ENCODE peak calls at places on chromosomes 13 and 19, in eight cellular contexts. One of them, this sample, is unnamed.
A peak's percentile ranks its signal among the peaks of the same experiment; 100 is the strongest.

GRCh38 chr13:114025432-114026127 is 51.7 kb upstream of the C13orf46 start:
- DNase-seq in ascending aorta: no peak
- DNase-seq in MM.1S: peak; percentile 79
- DNase-seq in left ventricle myocardium inferior: no peak
- DNase-seq in RWPE1: no peak
- DNase-seq in GM23248: no peak
- DNase-seq in heart right ventricle: peak; percentile 26
- DNase-seq in dorsolateral prefrontal cortex: no peak
- DNase-seq in this sample: no peak

GRCh38 chr19:35555301-35556005 is 8.0 kb downstream of the ATP4A start:
- DNase-seq in ascending aorta: no peak
- DNase-seq in MM.1S: no peak
- DNase-seq in left ventricle myocardium inferior: no peak
- DNase-seq in RWPE1: no peak
- DNase-seq in GM23248: peak; percentile 44
- DNase-seq in heart right ventricle: no peak
- DNase-seq in dorsolateral prefrontal cortex: no peak
- DNase-seq in this sample: no peak

GRCh38 chr13:99796175-99796819 is 175.3 kb downstream of the ZIC5 start:
- DNase-seq in ascending aorta: no peak
- DNase-seq in MM.1S: peak; percentile 30
- DNase-seq in left ventricle myocardium inferior: no peak
- DNase-seq in RWPE1: peak; percentile 44
- DNase-seq in GM23248: peak; percentile 46
- DNase-seq in heart right ventricle: no peak
- DNase-seq in dorsolateral prefrontal cortex: no peak
- DNase-seq in this sample: peak; percentile 11

GRCh38 chr13:94454906-94455305 is 24.6 kb downstream of the DCT start:
- DNase-seq in ascending aorta: no peak
- DNase-seq in MM.1S: no peak
- DNase-seq in left ventricle myocardium inferior: no peak
- DNase-seq in RWPE1: no peak
- DNase-seq in GM23248: no peak
- DNase-seq in heart right ventricle: no peak
- DNase-seq in dorsolateral prefrontal cortex: no peak
- DNase-seq in this sample: no peak

GRCh38 chr19:55212447-55212846 is 3.1 kb upstream of the PTPRH start:
- DNase-seq in ascending aorta: no peak
- DNase-seq in MM.1S: peak; percentile 82
- DNase-seq in left ventricle myocardium inferior: no peak
- DNase-seq in RWPE1: peak; percentile 44
- DNase-seq in GM23248: no peak
- DNase-seq in heart right ventricle: no peak
- DNase-seq in dorsolateral prefrontal cortex: no peak
- DNase-seq in this sample: peak; percentile 10

GRCh38 chr19:40270362-40271089 is 14.6 kb downstream of the AKT2 start:
- DNase-seq in ascending aorta: no peak
- DNase-seq in MM.1S: no peak
- DNase-seq in left ventricle myocardium inferior: no peak
- DNase-seq in RWPE1: no peak
- DNase-seq in GM23248: no peak
- DNase-seq in heart right ventricle: no peak
- DNase-seq in dorsolateral prefrontal cortex: no peak
- DNase-seq in this sample: no peak

GRCh38 chr13:58994077-58994476 is 1169.7 kb downstream of the DIAPH3 start:
- DNase-seq in ascending aorta: no peak
- DNase-seq in MM.1S: no peak
- DNase-seq in left ventricle myocardium inferior: no peak
- DNase-seq in RWPE1: no peak
- DNase-seq in GM23248: no peak
- DNase-seq in heart right ventricle: no peak
- DNase-seq in dorsolateral prefrontal cortex: no peak
- DNase-seq in this sample: no peak

GRCh38 chr19:54024660-54025059 is 33.2 kb downstream of the CACNG6 start:
- DNase-seq in ascending aorta: no peak
- DNase-seq in MM.1S: no peak
- DNase-seq in left ventricle myocardium inferior: no peak
- DNase-seq in RWPE1: no peak
- DNase-seq in GM23248: no peak
- DNase-seq in heart right ventricle: no peak
- DNase-seq in dorsolateral prefrontal cortex: no peak
- DNase-seq in this sample: no peak

GRCh38 chr13:112725346-112726017 is 35.6 kb downstream of the ATP11A start:
- DNase-seq in ascending aorta: no peak
- DNase-seq in MM.1S: no peak
- DNase-seq in left ventricle myocardium inferior: no peak
- DNase-seq in RWPE1: no peak
- DNase-seq in GM23248: no peak
- DNase-seq in heart right ventricle: no peak
- DNase-seq in dorsolateral prefrontal cortex: no peak
- DNase-seq in this sample: peak; percentile 28

GRCh38 chr19:39737351-39737750 is 478 bp downstream of the CLC start:
- DNase-seq in ascending aorta: no peak
- DNase-seq in MM.1S: no peak
- DNase-seq in left ventricle myocardium inferior: no peak
- DNase-seq in RWPE1: no peak
- DNase-seq in GM23248: no peak
- DNase-seq in heart right ventricle: no peak
- DNase-seq in dorsolateral prefrontal cortex: no peak
- DNase-seq in this sample: no peak

GRCh38 chr19:35288843-35289355 is 3.1 kb upstream of the MAG start:
- DNase-seq in ascending aorta: no peak
- DNase-seq in MM.1S: peak; percentile 5
- DNase-seq in left ventricle myocardium inferior: no peak
- DNase-seq in RWPE1: no peak
- DNase-seq in GM23248: no peak
- DNase-seq in heart right ventricle: no peak
- DNase-seq in dorsolateral prefrontal cortex: no peak
- DNase-seq in this sample: no peak

GRCh38 chr13:48797127-48797526 is 143.4 kb downstream of the CYSLTR2 start:
- DNase-seq in ascending aorta: no peak
- DNase-seq in MM.1S: no peak
- DNase-seq in left ventricle myocardium inferior: no peak
- DNase-seq in RWPE1: no peak
- DNase-seq in GM23248: no peak
- DNase-seq in heart right ventricle: no peak
- DNase-seq in dorsolateral prefrontal cortex: no peak
- DNase-seq in this sample: no peak

GRCh38 chr19:44905437-44906160 is at the start of gene APOE:
- DNase-seq in ascending aorta: no peak
- DNase-seq in MM.1S: no peak
- DNase-seq in left ventricle myocardium inferior: no peak
- DNase-seq in RWPE1: no peak
- DNase-seq in GM23248: peak; percentile 18
- DNase-seq in heart right ventricle: no peak
- DNase-seq in dorsolateral prefrontal cortex: no peak
- DNase-seq in this sample: no peak

DNA sequence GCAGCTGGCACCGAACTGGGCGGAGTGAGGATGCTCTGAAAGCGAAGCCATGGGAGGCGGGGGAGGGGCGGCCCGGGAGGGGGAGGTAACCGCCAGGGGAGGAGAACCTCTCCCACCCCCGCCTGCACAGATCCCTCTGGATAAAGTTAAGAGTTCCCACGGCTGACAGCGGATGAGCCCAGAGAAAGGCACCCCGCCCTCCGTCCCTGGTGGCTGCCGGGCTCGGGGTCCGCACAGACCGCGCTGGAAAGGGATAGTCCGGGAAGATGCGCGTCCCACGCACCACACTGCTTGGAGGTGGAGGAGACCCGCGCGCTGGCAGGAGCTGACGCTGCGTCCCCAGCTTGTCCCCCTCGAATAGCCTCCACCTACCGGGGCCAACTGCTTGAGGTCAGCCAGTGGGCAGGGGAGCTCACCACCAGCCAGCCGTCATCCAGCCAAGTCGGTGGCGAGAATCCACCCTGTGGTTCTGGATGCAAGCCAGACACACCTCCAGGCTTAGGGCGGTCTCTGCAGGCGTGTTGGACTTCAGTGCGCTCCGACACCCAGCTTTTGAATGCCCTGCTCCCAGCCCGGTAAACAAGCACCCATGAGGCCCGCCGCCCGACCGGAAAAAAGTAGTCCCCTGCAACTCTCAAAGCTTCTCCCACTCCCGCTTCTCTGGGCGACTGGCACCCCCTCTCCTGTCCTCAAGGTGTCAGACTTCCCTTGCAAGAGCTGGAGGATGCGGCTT is at the start of gene TRPC4:
- DNase-seq in ascending aorta: no peak
- DNase-seq in MM.1S: no peak
- DNase-seq in left ventricle myocardium inferior: peak; percentile 40
- DNase-seq in RWPE1: peak; percentile 57
- DNase-seq in GM23248: peak; percentile 90
- DNase-seq in heart right ventricle: peak; percentile 33
- DNase-seq in dorsolateral prefrontal cortex: peak; percentile 32
- DNase-seq in this sample: no peak
- H3K27ac ChIP-seq in ascending aorta: peak within 1 kb of the TSS; percentile 48
- H3K27ac ChIP-seq in MM.1S: no peak within 1 kb of the TSS
- H3K27ac ChIP-seq in left ventricle myocardium inferior: no peak within 1 kb of the TSS
- H3K27ac ChIP-seq in RWPE1: no peak within 1 kb of the TSS
- H3K27ac ChIP-seq in GM23248: peak within 1 kb of the TSS; percentile 38
- H3K27ac ChIP-seq in heart right ventricle: peak within 1 kb of the TSS; percentile 46
- H3K27ac ChIP-seq in dorsolateral prefrontal cortex: no peak within 1 kb of the TSS
- H3K27ac ChIP-seq in this sample: no peak within 1 kb of the TSS

GRCh38 chr19:45976180-45976579 is 2.5 kb upstream of the NOVA2 start:
- DNase-seq in ascending aorta: no peak
- DNase-seq in MM.1S: no peak
- DNase-seq in left ventricle myocardium inferior: no peak
- DNase-seq in RWPE1: no peak
- DNase-seq in GM23248: peak; percentile 30
- DNase-seq in heart right ventricle: no peak
- DNase-seq in dorsolateral prefrontal cortex: peak; percentile 62
- DNase-seq in this sample: no peak

GRCh38 chr19:45978156-45978555 is 4.5 kb upstream of the NOVA2 start:
- DNase-seq in ascending aorta: no peak
- DNase-seq in MM.1S: no peak
- DNase-seq in left ventricle myocardium inferior: no peak
- DNase-seq in RWPE1: no peak
- DNase-seq in GM23248: peak; percentile 24
- DNase-seq in heart right ventricle: no peak
- DNase-seq in dorsolateral prefrontal cortex: no peak
- DNase-seq in this sample: no peak

GRCh38 chr19:45973564-45974338 is at the start of gene NOVA2:
- DNase-seq in ascending aorta: no peak
- DNase-seq in MM.1S: no peak
- DNase-seq in left ventricle myocardium inferior: peak; percentile 73
- DNase-seq in RWPE1: peak; percentile 82
- DNase-seq in GM23248: peak; percentile 62
- DNase-seq in heart right ventricle: peak; percentile 83
- DNase-seq in dorsolateral prefrontal cortex: peak; percentile 85
- DNase-seq in this sample: no peak

GRCh38 chr19:45972944-45973525 is 630 bp downstream of the NOVA2 start:
- DNase-seq in ascending aorta: no peak
- DNase-seq in MM.1S: no peak
- DNase-seq in left ventricle myocardium inferior: no peak
- DNase-seq in RWPE1: no peak
- DNase-seq in GM23248: no peak
- DNase-seq in heart right ventricle: no peak
- DNase-seq in dorsolateral prefrontal cortex: no peak
- DNase-seq in this sample: no peak

DNA sequence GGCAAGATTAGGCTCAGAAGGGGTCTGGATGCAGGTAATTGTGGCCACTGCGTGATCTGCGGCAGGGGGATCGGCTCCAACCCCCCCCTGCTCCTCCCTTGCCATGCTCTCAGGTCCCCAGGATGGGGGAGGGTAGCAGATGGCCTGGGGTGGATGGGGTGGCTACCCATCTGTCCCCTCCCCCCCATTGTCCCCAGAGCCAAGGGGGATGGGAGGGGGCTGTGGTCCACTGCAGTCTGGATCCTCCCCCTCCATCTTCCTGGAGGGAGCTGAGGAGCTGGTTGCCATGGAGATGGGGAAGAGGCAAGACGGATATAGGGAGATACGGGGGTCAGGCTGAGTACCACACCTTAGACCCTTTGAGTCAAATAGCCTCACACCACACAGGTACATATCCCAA is 1.6 kb upstream of the NOVA2 start:
- DNase-seq in ascending aorta: no peak
- DNase-seq in MM.1S: no peak
- DNase-seq in left ventricle myocardium inferior: no peak
- DNase-seq in RWPE1: no peak
- DNase-seq in GM23248: no peak
- DNase-seq in heart right ventricle: no peak
- DNase-seq in dorsolateral prefrontal cortex: no peak
- DNase-seq in this sample: no peak
- H3K27ac ChIP-seq in ascending aorta: no peak overlapping the region
- H3K27ac ChIP-seq in MM.1S: no peak overlapping the region
- H3K27ac ChIP-seq in left ventricle myocardium inferior: no peak overlapping the region
- H3K27ac ChIP-seq in RWPE1: no peak overlapping the region
- H3K27ac ChIP-seq in GM23248: no peak overlapping the region
- H3K27ac ChIP-seq in heart right ventricle: no peak overlapping the region
- H3K27ac ChIP-seq in dorsolateral prefrontal cortex: peak overlapping the region; percentile 67
- H3K27ac ChIP-seq in this sample: no peak overlapping the region

DNA sequence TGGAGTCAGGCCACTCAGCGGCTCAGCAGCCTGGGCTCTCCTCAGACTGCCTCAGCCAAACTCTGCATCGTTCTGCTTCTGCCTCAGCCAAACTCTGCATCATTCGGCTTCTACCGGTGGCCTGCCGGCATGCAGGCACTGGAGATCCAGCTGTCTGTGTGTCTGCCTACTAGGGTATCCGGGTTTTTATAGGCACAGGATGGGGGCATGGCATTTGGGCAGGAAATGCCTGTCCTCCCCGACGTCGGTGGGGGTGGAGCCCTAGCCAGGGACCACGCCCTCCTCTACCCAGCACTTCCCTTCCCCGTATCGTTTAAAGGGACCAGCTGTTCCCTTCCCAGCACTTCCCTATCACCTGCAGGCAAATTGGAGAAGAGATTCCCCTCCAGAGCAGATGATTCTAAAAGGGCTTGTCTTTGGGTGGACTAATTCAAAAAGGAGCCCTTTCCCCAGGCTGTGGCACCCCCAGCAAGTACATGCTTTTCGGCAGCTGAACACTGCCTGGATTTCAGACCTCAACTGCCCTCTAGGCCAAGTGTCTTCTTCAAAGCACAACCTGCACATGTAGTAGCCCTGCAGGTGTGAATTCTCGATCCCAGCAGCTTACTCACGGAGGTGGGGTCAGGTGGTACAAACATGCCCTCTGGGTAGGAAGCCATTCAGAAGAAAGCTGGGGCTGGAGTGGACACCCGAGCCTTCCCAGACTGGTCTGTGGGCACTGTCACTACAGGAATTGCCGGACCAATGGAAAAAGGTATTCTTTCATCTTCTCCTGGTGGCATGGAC is 25.5 kb upstream of the GPR12 start:
- DNase-seq in ascending aorta: no peak
- DNase-seq in MM.1S: peak; percentile 78
- DNase-seq in left ventricle myocardium inferior: no peak
- DNase-seq in RWPE1: no peak
- DNase-seq in GM23248: no peak
- DNase-seq in heart right ventricle: peak; percentile 31
- DNase-seq in dorsolateral prefrontal cortex: no peak
- DNase-seq in this sample: peak; percentile 76
- H3K27ac ChIP-seq in ascending aorta: no peak overlapping the region
- H3K27ac ChIP-seq in MM.1S: no peak overlapping the region
- H3K27ac ChIP-seq in left ventricle myocardium inferior: peak overlapping the region; percentile 81
- H3K27ac ChIP-seq in RWPE1: no peak overlapping the region
- H3K27ac ChIP-seq in GM23248: no peak overlapping the region
- H3K27ac ChIP-seq in heart right ventricle: peak overlapping the region; percentile 26
- H3K27ac ChIP-seq in dorsolateral prefrontal cortex: no peak overlapping the region
- H3K27ac ChIP-seq in this sample: peak overlapping the region; percentile 22

GRCh38 chr19:47049307-47049700 is 880 bp upstream of the TMEM160 start:
- DNase-seq in ascending aorta: no peak
- DNase-seq in MM.1S: no peak
- DNase-seq in left ventricle myocardium inferior: no peak
- DNase-seq in RWPE1: no peak
- DNase-seq in GM23248: peak; percentile 55
- DNase-seq in heart right ventricle: no peak
- DNase-seq in dorsolateral prefrontal cortex: no peak
- DNase-seq in this sample: no peak
- H3K27ac ChIP-seq in ascending aorta: no peak overlapping the region
- H3K27ac ChIP-seq in MM.1S: no peak overlapping the region
- H3K27ac ChIP-seq in left ventricle myocardium inferior: no peak overlapping the region
- H3K27ac ChIP-seq in RWPE1: peak overlapping the region; percentile 77
- H3K27ac ChIP-seq in GM23248: no peak overlapping the region
- H3K27ac ChIP-seq in heart right ventricle: no peak overlapping the region
- H3K27ac ChIP-seq in dorsolateral prefrontal cortex: no peak overlapping the region
- H3K27ac ChIP-seq in this sample: no peak overlapping the region

This sample was measured in naive thymus-derived CD4-positive, alpha-beta T cell.